ENCODE peak calls at places on chromosomes 4 and X, in six cellular contexts. S, D, C, Z, F and V are unnamed samples.

GRCh38 chrX:71870337-71871098 is 40.1 kb upstream of the NHSL2 start:
- DNase-seq in S (no peak), D (peak), C (no peak), Z (peak), F (no peak), V (no peak)

GRCh38 chrX:29172880-29173279 is 585.6 kb downstream of the IL1RAPL1 start:
- DNase-seq in S (peak), D (no peak), C (no peak), Z (no peak), F (no peak), V (no peak)

GRCh38 chr4:7964890-7965662 is 25.4 kb upstream of the AFAP1 start:
- DNase-seq in S (peak), D (peak), C (no peak), Z (no peak), F (no peak), V (no peak)

GRCh38 chrX:39759526-39760224 is 338.1 kb downstream of the BCOR start:
- DNase-seq in S (peak), D (peak), C (peak), Z (peak), F (no peak), V (peak)

GRCh38 chr4:88610771-88611170 is 18.5 kb downstream of the HERC3 start:
- DNase-seq in S (peak), D (no peak), C (no peak), Z (no peak), F (no peak), V (no peak)

GRCh38 chr4:78585633-78586032 is 34.1 kb downstream of the ANXA3 start:
- DNase-seq in S (peak), D (no peak), C (no peak), Z (peak), F (no peak), V (no peak)

GRCh38 chr4:79763486-79764075 is 309.4 kb downstream of the ANTXR2 start:
- DNase-seq in S (no peak), D (no peak), C (no peak), Z (no peak), F (no peak), V (no peak)

GRCh38 chrX:69149466-69150293 is 15.6 kb downstream of the PJA1 start:
- DNase-seq in S (no peak), D (no peak), C (no peak), Z (no peak), F (no peak), V (no peak)

GRCh38 chrX:14064632-14065432 is 35.1 kb upstream of the GEMIN8 start:
- DNase-seq in S (peak), D (no peak), C (no peak), Z (no peak), F (no peak), V (no peak)

GRCh38 chr4:96183630-96184029 is 343.7 kb downstream of the PDHA2 start:
- DNase-seq in S (no peak), D (no peak), C (peak), Z (no peak), F (peak), V (peak)

GRCh38 chr4:70196855-70197254 is 1.3 kb downstream of the ODAM start:
- DNase-seq in S (no peak), D (no peak), C (no peak), Z (no peak), F (no peak), V (no peak)

GRCh38 chrX:29699214-29699613 is 516.1 kb upstream of the MAGEB2 start:
- DNase-seq in S (no peak), D (no peak), C (no peak), Z (no peak), F (no peak), V (no peak)

GRCh38 chrX:17375631-17376380 is 806 bp downstream of the NHS start:
- DNase-seq in S (peak), D (peak), C (peak), Z (peak), F (no peak), V (peak)

GRCh38 chr4:37891221-37892159 is 606 bp downstream of the TBC1D1 start:
- DNase-seq in S (no peak), D (peak), C (no peak), Z (no peak), F (no peak), V (peak)

GRCh38 chr4:57187241-57187640 is 77.1 kb upstream of the IGFBP7 start:
- DNase-seq in S (no peak), D (peak), C (no peak), Z (no peak), F (no peak), V (no peak)

GRCh38 chr4:76326515-76326914 is 20.0 kb downstream of the STBD1 start:
- DNase-seq in S (no peak), D (no peak), C (peak), Z (no peak), F (no peak), V (no peak)

GRCh38 chrX:70042399-70043371 is 7.1 kb downstream of the AWAT2 start:
- DNase-seq in S (no peak), D (peak), C (no peak), Z (no peak), F (no peak), V (no peak)

GRCh38 chr4:41935652-41936021 is 408 bp downstream of the TMEM33 start:
- DNase-seq in S (peak), D (peak), C (peak), Z (no peak), F (no peak), V (no peak)

GRCh38 chr4:61556277-61556676 is 356.2 kb downstream of the ADGRL3 start:
- DNase-seq in S (peak), D (no peak), C (no peak), Z (no peak), F (no peak), V (no peak)

GRCh38 chr4:5471206-5471605 is 237.2 kb downstream of the EVC2 start:
- DNase-seq in S (no peak), D (no peak), C (no peak), Z (no peak), F (no peak), V (no peak)

GRCh38 chr4:154004859-154005520 is 216.1 kb upstream of the SFRP2 start:
- DNase-seq in S (peak), D (peak), C (no peak), Z (no peak), F (no peak), V (no peak)

GRCh38 chr4:33302298-33302697 is 2582.1 kb downstream of the PCDH7 start:
- DNase-seq in S (peak), D (peak), C (no peak), Z (no peak), F (no peak), V (no peak)

GRCh38 chr4:83083925-83084475 is 30.5 kb downstream of the PLAC8 start:
- DNase-seq in S (no peak), D (no peak), C (no peak), Z (no peak), F (no peak), V (no peak)

GRCh38 chrX:254630-255215 is 26.5 kb upstream of the PLCXD1 start:
- DNase-seq in S (no peak), D (no peak), C (no peak), Z (no peak), F (no peak), V (no peak)

GRCh38 chr4:128757712-128758111 is 51.8 kb upstream of the JADE1 start:
- DNase-seq in S (peak), D (peak), C (no peak), Z (no peak), F (peak), V (no peak)

GRCh38 chrX:48498374-48498809 is 10.4 kb upstream of the PORCN start:
- DNase-seq in S (peak), D (peak), C (no peak), Z (peak), F (no peak), V (no peak)

GRCh38 chrX:8424941-8425340 is 39.7 kb upstream of the VCX3B start:
- DNase-seq in S (no peak), D (no peak), C (peak), Z (no peak), F (no peak), V (no peak)

GRCh38 chrX:16429391-16429790 is 220.6 kb upstream of the S100G start:
- DNase-seq in S (no peak), D (no peak), C (no peak), Z (no peak), F (no peak), V (no peak)

GRCh38 chr4:8722556-8722955 is 130.0 kb downstream of the CPZ start:
- DNase-seq in S (no peak), D (no peak), C (no peak), Z (no peak), F (no peak), V (no peak)

GRCh38 chr4:98780111-98780549 is 121.7 kb upstream of the TSPAN5 start:
- DNase-seq in S (peak), D (no peak), C (no peak), Z (peak), F (no peak), V (no peak)

GRCh38 chr4:76197971-76198410 is 15.6 kb downstream of the SCARB2 start:
- DNase-seq in S (peak), D (peak), C (peak), Z (no peak), F (peak), V (peak)

GRCh38 chr4:4502694-4503311 is 39.0 kb downstream of the STX18 start:
- DNase-seq in S (peak), D (no peak), C (no peak), Z (peak), F (no peak), V (no peak)

GRCh38 chr4:999863-1000425 is 6.7 kb upstream of the SLC26A1 start:
- DNase-seq in S (no peak), D (no peak), C (no peak), Z (no peak), F (no peak), V (no peak)

GRCh38 chr4:71396382-71396781 is 57.6 kb downstream of the SLC4A4 start:
- DNase-seq in S (peak), D (peak), C (no peak), Z (no peak), F (no peak), V (no peak)

GRCh38 chrX:107485019-107485418 is 35.6 kb downstream of the FRMPD3 start:
- DNase-seq in S (no peak), D (peak), C (no peak), Z (no peak), F (no peak), V (peak)

GRCh38 chr4:114019276-114019971 is 40.0 kb upstream of the ARSJ start:
- DNase-seq in S (peak), D (peak), C (no peak), Z (no peak), F (no peak), V (no peak)

GRCh38 chrX:110276778-110277177 is 41.1 kb downstream of the AMMECR1 start:
- DNase-seq in S (no peak), D (no peak), C (no peak), Z (no peak), F (no peak), V (no peak)

GRCh38 chr4:58247792-58248191 is 1137.6 kb upstream of the IGFBP7 start:
- DNase-seq in S (no peak), D (no peak), C (no peak), Z (no peak), F (no peak), V (no peak)

GRCh38 chrX:7170903-7171302 is 22.9 kb upstream of the PUDP start:
- DNase-seq in S (peak), D (peak), C (no peak), Z (no peak), F (no peak), V (peak)

GRCh38 chr4:76665139-76665538 is 230.1 kb downstream of the SHROOM3 start:
- DNase-seq in S (peak), D (peak), C (no peak), Z (no peak), F (no peak), V (no peak)